ENCODE peak calls at places on chromosomes 7 and 10, in five cellular contexts. P is CD4-positive, CD25-positive, alpha-beta regulatory T cell; M is body of pancreas; D is NT2/D1; F is HCT116. R is an unnamed sample.

GRCh38 chr7:150784954-150785353 is 15.2 kb downstream of the TMEM176B start:
- DNase-seq in P (no peak), M (no peak), D (no peak), F (no peak), R (no peak)

GRCh38 chr7:99109108-99110051 is 34.5 kb downstream of the SMURF1 start:
- DNase-seq in P (peak; percentile 29), M (no peak), D (no peak), F (no peak), R (no peak)

GRCh38 chr10:31602541-31603244 is 283.7 kb downstream of the ZEB1 start:
- DNase-seq in P (peak; percentile 9), M (peak; percentile 84), D (peak; percentile 13), F (no peak), R (peak; percentile 84)

GRCh38 chr7:64892116-64892515 is 11.0 kb upstream of the ZNF273 start:
- DNase-seq in P (no peak), M (no peak), D (no peak), F (no peak), R (no peak)

GRCh38 chr10:16509996-16510395 is 11.7 kb downstream of the C1QL3 start:
- DNase-seq in P (no peak), M (no peak), D (no peak), F (no peak), R (peak; percentile 29)

GRCh38 chr10:128084364-128084763 is 41.9 kb downstream of the MKI67 start:
- DNase-seq in P (no peak), M (no peak), D (no peak), F (no peak), R (no peak)

GRCh38 chr10:84333864-84334451 is 5.6 kb downstream of the CCSER2 start:
- DNase-seq in P (peak; percentile 89), M (no peak), D (no peak), F (no peak), R (peak; percentile 14)

GRCh38 chr7:133957860-133958259 is 169.3 kb upstream of the LRGUK start:
- DNase-seq in P (no peak), M (no peak), D (no peak), F (no peak), R (peak; percentile 25)

GRCh38 chr10:66982792-66983481 is 57.1 kb downstream of the LRRTM3 start:
- DNase-seq in P (no peak), M (peak; percentile 23), D (no peak), F (no peak), R (no peak)

GRCh38 chr10:101492814-101493213 is 95.2 kb downstream of the POLL start:
- DNase-seq in P (no peak), M (no peak), D (no peak), F (no peak), R (no peak)

GRCh38 chr7:87767827-87768226 is 108.3 kb downstream of the SLC25A40 start:
- DNase-seq in P (no peak), M (no peak), D (no peak), F (no peak), R (no peak)

GRCh38 chr10:131332821-131333220 is 21.3 kb upstream of the TCERG1L start:
- DNase-seq in P (no peak), M (no peak), D (no peak), F (no peak), R (no peak)

GRCh38 chr10:129259128-129259527 is 207.9 kb upstream of the MGMT start:
- DNase-seq in P (no peak), M (no peak), D (no peak), F (no peak), R (no peak)
- H3K4me3 ChIP-seq in P (no peak overlapping the region), M (no peak overlapping the region), D (no peak overlapping the region), F (no peak overlapping the region), R (no peak overlapping the region)

DNA sequence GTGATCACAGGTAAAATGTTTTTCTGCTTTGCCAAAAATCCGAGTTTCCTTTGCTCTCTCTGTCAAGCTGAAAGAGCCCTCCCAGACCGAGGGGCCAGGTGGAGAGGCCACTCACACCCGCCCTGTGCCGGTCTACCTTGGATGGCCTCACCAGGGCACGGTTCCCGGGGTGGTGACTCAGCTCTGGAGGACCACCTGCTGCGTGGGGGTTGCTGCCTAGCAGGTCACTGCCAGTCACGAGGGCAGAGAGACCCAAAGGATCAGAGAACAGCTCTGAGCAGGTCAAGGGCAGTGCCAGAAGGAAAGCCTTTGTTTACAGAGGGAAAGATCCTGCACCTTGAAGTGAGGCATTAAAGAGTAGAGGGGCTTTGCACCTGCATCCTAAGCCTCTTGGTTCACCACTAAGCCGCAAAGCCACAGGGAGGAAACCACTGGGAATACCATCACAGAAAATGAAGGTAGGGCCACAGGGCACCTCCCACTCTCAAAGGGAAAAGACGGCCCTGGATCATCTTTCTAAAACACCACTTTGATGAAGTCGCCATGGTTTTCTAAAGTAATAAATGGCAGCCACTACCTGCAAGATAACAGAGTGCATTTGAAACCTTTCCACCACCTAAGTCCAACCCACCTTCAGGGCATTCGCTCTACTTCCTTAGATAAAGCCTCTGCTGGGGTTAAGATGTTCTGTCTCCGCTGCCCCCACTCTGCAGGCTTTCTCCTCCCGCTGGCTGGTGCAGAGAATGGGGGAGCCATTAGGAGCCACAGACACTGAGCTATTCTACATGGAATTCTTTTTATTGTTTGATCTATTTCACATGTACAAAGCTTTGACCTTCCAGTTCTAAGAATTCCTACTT is 160.4 kb upstream of the KLF14 start:
- DNase-seq in P (no peak), M (peak; percentile 79), D (no peak), F (peak; percentile 97), R (peak; percentile 51)
- H3K36me3 ChIP-seq in P (peaks cover 71% of the 10 kb centered on the region), M (no peaks in the 10 kb centered on the region), D (peaks cover 24% of the 10 kb centered on the region), F (peaks cover 52% of the 10 kb centered on the region), R (no peaks in the 10 kb centered on the region)

GRCh38 chr7:30681262-30682130 is 760 bp downstream of the CRHR2 start:
- DNase-seq in P (no peak), M (peak; percentile 30), D (peak; percentile 74), F (no peak), R (peak; percentile 60)
- H3K4me3 ChIP-seq in P (no peak overlapping the region), M (peak overlapping the region; percentile 12), D (peak overlapping the region; percentile 63), F (no peak overlapping the region), R (peak overlapping the region; percentile 32)

GRCh38 chr7:30625283-30625682 is 30.6 kb downstream of the GARS1 start:
- DNase-seq in P (no peak), M (no peak), D (no peak), F (no peak), R (peak; percentile 17)
- H3K36me3 ChIP-seq in P (peaks cover 86% of the 10 kb centered on the region), M (peaks cover 12% of the 10 kb centered on the region), D (peaks cover 94% of the 10 kb centered on the region), F (peaks cover 74% of the 10 kb centered on the region), R (peaks cover 81% of the 10 kb centered on the region)

GRCh38 chr7:141012696-141013344 is 1.9 kb downstream of the MRPS33 start:
- DNase-seq in P (no peak), M (no peak), D (no peak), F (no peak), R (no peak)
- H3K4me3 ChIP-seq in P (peak overlapping the region; percentile 93), M (no peak overlapping the region), D (peak overlapping the region; percentile 84), F (no peak overlapping the region), R (no peak overlapping the region)

GRCh38 chr7:171364-171904 is 20.9 kb upstream of the FAM20C start:
- DNase-seq in P (no peak), M (no peak), D (no peak), F (no peak), R (no peak)
- H3K36me3 ChIP-seq in P (no peaks in the 10 kb centered on the region), M (no peaks in the 10 kb centered on the region), D (no peaks in the 10 kb centered on the region), F (no peaks in the 10 kb centered on the region), R (no peaks in the 10 kb centered on the region)

GRCh38 chr7:725223-726005 is 1.1 kb upstream of the DNAAF5 start:
- DNase-seq in P (no peak), M (no peak), D (no peak), F (no peak), R (peak; percentile 67)
- H3K4me3 ChIP-seq in P (peak overlapping the region; percentile 55), M (no peak overlapping the region), D (peak overlapping the region; percentile 92), F (peak overlapping the region; percentile 67), R (no peak overlapping the region)

DNA sequence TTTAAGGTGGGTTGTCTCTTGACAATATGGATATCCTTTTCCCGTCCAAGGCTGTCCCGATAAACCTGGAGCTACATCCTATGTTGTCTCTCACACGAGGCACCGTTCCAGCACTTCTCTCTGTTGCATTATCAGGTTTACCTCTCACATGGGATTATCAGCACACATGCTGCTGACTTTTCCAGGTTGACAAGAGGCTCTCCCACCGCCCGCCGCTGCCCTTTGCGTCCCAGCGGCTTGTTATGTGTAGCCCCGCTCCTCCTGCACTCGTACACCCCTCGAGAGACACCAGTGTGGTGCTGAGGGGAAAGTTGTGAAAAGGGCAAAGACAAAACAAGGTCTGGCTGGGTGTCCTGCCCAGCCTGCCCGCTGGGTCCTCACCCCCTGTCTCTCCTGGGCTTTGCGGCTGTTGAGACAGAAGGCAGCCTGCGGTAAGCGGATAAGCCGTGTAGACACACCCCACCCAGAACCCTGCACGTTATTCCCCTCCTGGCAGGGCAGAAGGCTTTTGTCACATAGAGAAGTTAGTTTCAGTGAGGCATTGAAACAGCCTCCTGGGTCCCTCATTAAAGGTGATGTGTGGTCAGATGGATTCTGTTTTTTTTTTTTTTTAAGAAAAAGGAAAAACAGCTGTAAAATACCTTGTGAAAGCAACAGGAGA is 38.7 kb downstream of the UBE3C start:
- DNase-seq in P (no peak), M (no peak), D (no peak), F (no peak), R (no peak)
- H3K36me3 ChIP-seq in P (peaks cover 84% of the 10 kb centered on the region), M (peaks cover 19% of the 10 kb centered on the region), D (peaks cover 72% of the 10 kb centered on the region), F (peaks cover 72% of the 10 kb centered on the region), R (peaks cover 56% of the 10 kb centered on the region)

DNA sequence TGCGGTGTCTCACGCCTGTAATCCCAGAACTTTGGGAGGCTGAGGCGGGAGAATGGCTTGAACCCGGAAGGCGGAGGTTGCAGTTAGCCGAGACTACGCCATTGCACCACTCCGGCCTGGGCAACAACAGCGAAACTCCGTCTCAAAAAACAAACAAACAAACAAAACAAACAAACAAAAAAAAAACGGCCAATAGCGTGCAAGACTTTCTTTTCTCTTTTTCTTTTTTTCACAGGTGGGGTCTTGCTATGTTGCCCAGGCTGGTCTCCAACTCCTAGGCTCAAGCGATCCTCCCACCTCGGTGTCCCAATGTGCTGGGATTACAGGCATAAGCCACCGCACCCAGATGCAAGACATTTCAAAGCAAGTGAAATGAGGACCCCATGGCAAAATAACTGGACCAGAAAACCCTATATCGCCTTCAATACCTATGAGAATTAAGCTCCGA is 1.6 kb downstream of the PSAP start:
- DNase-seq in P (no peak), M (no peak), D (no peak), F (no peak), R (no peak)
- H3K4me3 ChIP-seq in P (peak overlapping the region; percentile 95), M (no peak overlapping the region), D (no peak overlapping the region), F (no peak overlapping the region), R (no peak overlapping the region)

GRCh38 chr10:73772280-73773151 is 9.3 kb upstream of the CHCHD1 start:
- DNase-seq in P (peak; percentile 88), M (peak; percentile 88), D (peak; percentile 40), F (peak; percentile 52), R (peak; percentile 82)

GRCh38 chr10:73774637-73775036 is 7.2 kb upstream of the CHCHD1 start:
- DNase-seq in P (no peak), M (no peak), D (no peak), F (no peak), R (peak; percentile 64)

GRCh38 chr10:73769396-73769795 is 12.5 kb upstream of the CHCHD1 start:
- DNase-seq in P (no peak), M (no peak), D (no peak), F (no peak), R (no peak)

GRCh38 chr10:73771722-73772279 is 10.0 kb upstream of the CHCHD1 start:
- DNase-seq in P (peak; percentile 83), M (peak; percentile 88), D (peak; percentile 32), F (peak; percentile 48), R (peak; percentile 32)

GRCh38 chr10:73773152-73773879 is 8.5 kb upstream of the CHCHD1 start:
- DNase-seq in P (no peak), M (no peak), D (no peak), F (no peak), R (no peak)
- H3K36me3 ChIP-seq in P (peaks cover 31% of the 10 kb centered on the region), M (peaks cover 13% of the 10 kb centered on the region), D (peaks cover 59% of the 10 kb centered on the region), F (peaks cover 38% of the 10 kb centered on the region), R (peaks cover 28% of the 10 kb centered on the region)

R was measured in cardiac muscle cell.